ENCODE peak calls at places on chromosomes 4 and X, in five cellular contexts. One of them, this sample, is unnamed.

GRCh38 chr4:76058888-76059426 is 15.6 kb upstream of the ART3 start:
- DNase-seq in stimulated activated CD4-positive, alpha-beta T cell treated with anti-CD3 and anti-CD28 coated beads, Interleukin-4, amount 100 ng/mL, for 24 hours: no peak
- DNase-seq in cardiac fibroblast: no peak
- DNase-seq in Karpas-422: no peak
- DNase-seq in stimulated activated naive CD8-positive, alpha-beta T cell treated with anti-CD3 and anti-CD28 coated beads, Interleukin-15, Interleukin-2, amounts not matched to agents 100 U/mL and 50 U/mL, for 24 hours: no peak
- DNase-seq in this sample: no peak

GRCh38 chr4:17577660-17578481 is 873 bp downstream of the LAP3 start:
- DNase-seq in stimulated activated naive CD8-positive, alpha-beta T cell treated with anti-CD3 and anti-CD28 coated beads, Interleukin-15, Interleukin-2, amounts not matched to agents 100 U/mL and 50 U/mL, for 24 hours: peak
- DNase-seq in cardiac fibroblast: peak
- DNase-seq in stimulated activated CD4-positive, alpha-beta T cell treated with anti-CD3 and anti-CD28 coated beads, Interleukin-4, amount 100 ng/mL, for 24 hours: peak
- DNase-seq in Karpas-422: peak
- DNase-seq in this sample: peak

GRCh38 chrX:22542641-22543040 is 269.9 kb downstream of the CBLL2 start:
- DNase-seq in stimulated activated naive CD8-positive, alpha-beta T cell treated with anti-CD3 and anti-CD28 coated beads, Interleukin-15, Interleukin-2, amounts not matched to agents 100 U/mL and 50 U/mL, for 24 hours: no peak
- DNase-seq in cardiac fibroblast: no peak
- DNase-seq in Karpas-422: no peak
- DNase-seq in stimulated activated CD4-positive, alpha-beta T cell treated with anti-CD3 and anti-CD28 coated beads, Interleukin-4, amount 100 ng/mL, for 24 hours: no peak
- DNase-seq in this sample: no peak

GRCh38 chr4:140703463-140703862 is 52.7 kb downstream of the TBC1D9 start:
- DNase-seq in Karpas-422: no peak
- DNase-seq in cardiac fibroblast: peak
- DNase-seq in stimulated activated CD4-positive, alpha-beta T cell treated with anti-CD3 and anti-CD28 coated beads, Interleukin-4, amount 100 ng/mL, for 24 hours: no peak
- DNase-seq in stimulated activated naive CD8-positive, alpha-beta T cell treated with anti-CD3 and anti-CD28 coated beads, Interleukin-15, Interleukin-2, amounts not matched to agents 100 U/mL and 50 U/mL, for 24 hours: no peak
- DNase-seq in this sample: no peak

GRCh38 chr4:186074189-186074588 is 5.2 kb downstream of the TLR3 start:
- DNase-seq in cardiac fibroblast: no peak
- DNase-seq in stimulated activated naive CD8-positive, alpha-beta T cell treated with anti-CD3 and anti-CD28 coated beads, Interleukin-15, Interleukin-2, amounts not matched to agents 100 U/mL and 50 U/mL, for 24 hours: no peak
- DNase-seq in Karpas-422: no peak
- DNase-seq in stimulated activated CD4-positive, alpha-beta T cell treated with anti-CD3 and anti-CD28 coated beads, Interleukin-4, amount 100 ng/mL, for 24 hours: no peak
- DNase-seq in this sample: no peak

GRCh38 chr4:177006331-177006730 is 213.6 kb upstream of the VEGFC start:
- DNase-seq in stimulated activated CD4-positive, alpha-beta T cell treated with anti-CD3 and anti-CD28 coated beads, Interleukin-4, amount 100 ng/mL, for 24 hours: no peak
- DNase-seq in cardiac fibroblast: no peak
- DNase-seq in Karpas-422: no peak
- DNase-seq in stimulated activated naive CD8-positive, alpha-beta T cell treated with anti-CD3 and anti-CD28 coated beads, Interleukin-15, Interleukin-2, amounts not matched to agents 100 U/mL and 50 U/mL, for 24 hours: no peak
- DNase-seq in this sample: no peak

GRCh38 chr4:143287571-143287923 is 49.1 kb upstream of the GAB1 start:
- DNase-seq in stimulated activated naive CD8-positive, alpha-beta T cell treated with anti-CD3 and anti-CD28 coated beads, Interleukin-15, Interleukin-2, amounts not matched to agents 100 U/mL and 50 U/mL, for 24 hours: no peak
- DNase-seq in stimulated activated CD4-positive, alpha-beta T cell treated with anti-CD3 and anti-CD28 coated beads, Interleukin-4, amount 100 ng/mL, for 24 hours: no peak
- DNase-seq in cardiac fibroblast: no peak
- DNase-seq in Karpas-422: no peak
- DNase-seq in this sample: no peak

GRCh38 chrX:30060718-30061117 is 154.6 kb upstream of the MAGEB2 start:
- DNase-seq in Karpas-422: peak
- DNase-seq in stimulated activated CD4-positive, alpha-beta T cell treated with anti-CD3 and anti-CD28 coated beads, Interleukin-4, amount 100 ng/mL, for 24 hours: no peak
- DNase-seq in cardiac fibroblast: peak
- DNase-seq in stimulated activated naive CD8-positive, alpha-beta T cell treated with anti-CD3 and anti-CD28 coated beads, Interleukin-15, Interleukin-2, amounts not matched to agents 100 U/mL and 50 U/mL, for 24 hours: no peak
- DNase-seq in this sample: no peak

GRCh38 chrX:109859673-109860072 is 126.6 kb upstream of the ACSL4 start:
- DNase-seq in stimulated activated naive CD8-positive, alpha-beta T cell treated with anti-CD3 and anti-CD28 coated beads, Interleukin-15, Interleukin-2, amounts not matched to agents 100 U/mL and 50 U/mL, for 24 hours: no peak
- DNase-seq in cardiac fibroblast: no peak
- DNase-seq in stimulated activated CD4-positive, alpha-beta T cell treated with anti-CD3 and anti-CD28 coated beads, Interleukin-4, amount 100 ng/mL, for 24 hours: no peak
- DNase-seq in Karpas-422: no peak
- DNase-seq in this sample: no peak

GRCh38 chrX:49202022-49202421 is 2.0 kb upstream of the SYP start:
- DNase-seq in Karpas-422: no peak
- DNase-seq in stimulated activated CD4-positive, alpha-beta T cell treated with anti-CD3 and anti-CD28 coated beads, Interleukin-4, amount 100 ng/mL, for 24 hours: no peak
- DNase-seq in stimulated activated naive CD8-positive, alpha-beta T cell treated with anti-CD3 and anti-CD28 coated beads, Interleukin-15, Interleukin-2, amounts not matched to agents 100 U/mL and 50 U/mL, for 24 hours: no peak
- DNase-seq in cardiac fibroblast: no peak
- DNase-seq in this sample: no peak

GRCh38 chr4:116702949-116703348 is 382.4 kb downstream of the TRAM1L1 start:
- DNase-seq in Karpas-422: peak
- DNase-seq in cardiac fibroblast: no peak
- DNase-seq in stimulated activated naive CD8-positive, alpha-beta T cell treated with anti-CD3 and anti-CD28 coated beads, Interleukin-15, Interleukin-2, amounts not matched to agents 100 U/mL and 50 U/mL, for 24 hours: no peak
- DNase-seq in stimulated activated CD4-positive, alpha-beta T cell treated with anti-CD3 and anti-CD28 coated beads, Interleukin-4, amount 100 ng/mL, for 24 hours: no peak
- DNase-seq in this sample: no peak

GRCh38 chr4:16195209-16195608 is 31.1 kb downstream of the TAPT1 start:
- DNase-seq in cardiac fibroblast: no peak
- DNase-seq in Karpas-422: no peak
- DNase-seq in stimulated activated CD4-positive, alpha-beta T cell treated with anti-CD3 and anti-CD28 coated beads, Interleukin-4, amount 100 ng/mL, for 24 hours: no peak
- DNase-seq in stimulated activated naive CD8-positive, alpha-beta T cell treated with anti-CD3 and anti-CD28 coated beads, Interleukin-15, Interleukin-2, amounts not matched to agents 100 U/mL and 50 U/mL, for 24 hours: no peak
- DNase-seq in this sample: no peak

GRCh38 chrX:64229145-64229544 is 1.3 kb downstream of the ASB12 start:
- DNase-seq in stimulated activated naive CD8-positive, alpha-beta T cell treated with anti-CD3 and anti-CD28 coated beads, Interleukin-15, Interleukin-2, amounts not matched to agents 100 U/mL and 50 U/mL, for 24 hours: no peak
- DNase-seq in stimulated activated CD4-positive, alpha-beta T cell treated with anti-CD3 and anti-CD28 coated beads, Interleukin-4, amount 100 ng/mL, for 24 hours: no peak
- DNase-seq in Karpas-422: no peak
- DNase-seq in cardiac fibroblast: no peak
- DNase-seq in this sample: no peak

GRCh38 chr4:158758703-158759102 is 10.1 kb upstream of the FNIP2 start:
- DNase-seq in stimulated activated CD4-positive, alpha-beta T cell treated with anti-CD3 and anti-CD28 coated beads, Interleukin-4, amount 100 ng/mL, for 24 hours: no peak
- DNase-seq in stimulated activated naive CD8-positive, alpha-beta T cell treated with anti-CD3 and anti-CD28 coated beads, Interleukin-15, Interleukin-2, amounts not matched to agents 100 U/mL and 50 U/mL, for 24 hours: no peak
- DNase-seq in Karpas-422: no peak
- DNase-seq in cardiac fibroblast: no peak
- DNase-seq in this sample: no peak

GRCh38 chrX:153318811-153319210 is 2.8 kb downstream of the PNMA6F start:
- DNase-seq in stimulated activated CD4-positive, alpha-beta T cell treated with anti-CD3 and anti-CD28 coated beads, Interleukin-4, amount 100 ng/mL, for 24 hours: no peak
- DNase-seq in stimulated activated naive CD8-positive, alpha-beta T cell treated with anti-CD3 and anti-CD28 coated beads, Interleukin-15, Interleukin-2, amounts not matched to agents 100 U/mL and 50 U/mL, for 24 hours: no peak
- DNase-seq in cardiac fibroblast: no peak
- DNase-seq in Karpas-422: no peak
- DNase-seq in this sample: no peak

GRCh38 chr4:17163156-17163555 is 264.7 kb upstream of the LDB2 start:
- DNase-seq in stimulated activated naive CD8-positive, alpha-beta T cell treated with anti-CD3 and anti-CD28 coated beads, Interleukin-15, Interleukin-2, amounts not matched to agents 100 U/mL and 50 U/mL, for 24 hours: no peak
- DNase-seq in Karpas-422: no peak
- DNase-seq in stimulated activated CD4-positive, alpha-beta T cell treated with anti-CD3 and anti-CD28 coated beads, Interleukin-4, amount 100 ng/mL, for 24 hours: no peak
- DNase-seq in cardiac fibroblast: no peak
- DNase-seq in this sample: no peak

GRCh38 chrX:154409222-154409871 is at the start of gene DNASE1L1:
- DNase-seq in stimulated activated CD4-positive, alpha-beta T cell treated with anti-CD3 and anti-CD28 coated beads, Interleukin-4, amount 100 ng/mL, for 24 hours: no peak
- DNase-seq in cardiac fibroblast: peak
- DNase-seq in Karpas-422: no peak
- DNase-seq in stimulated activated naive CD8-positive, alpha-beta T cell treated with anti-CD3 and anti-CD28 coated beads, Interleukin-15, Interleukin-2, amounts not matched to agents 100 U/mL and 50 U/mL, for 24 hours: peak
- DNase-seq in this sample: no peak

GRCh38 chr4:96093057-96093456 is 253.2 kb downstream of the PDHA2 start:
- DNase-seq in Karpas-422: no peak
- DNase-seq in stimulated activated CD4-positive, alpha-beta T cell treated with anti-CD3 and anti-CD28 coated beads, Interleukin-4, amount 100 ng/mL, for 24 hours: no peak
- DNase-seq in stimulated activated naive CD8-positive, alpha-beta T cell treated with anti-CD3 and anti-CD28 coated beads, Interleukin-15, Interleukin-2, amounts not matched to agents 100 U/mL and 50 U/mL, for 24 hours: no peak
- DNase-seq in cardiac fibroblast: peak
- DNase-seq in this sample: no peak

GRCh38 chr4:57426779-57427395 is 316.7 kb upstream of the IGFBP7 start:
- DNase-seq in Karpas-422: peak
- DNase-seq in stimulated activated CD4-positive, alpha-beta T cell treated with anti-CD3 and anti-CD28 coated beads, Interleukin-4, amount 100 ng/mL, for 24 hours: peak
- DNase-seq in cardiac fibroblast: peak
- DNase-seq in stimulated activated naive CD8-positive, alpha-beta T cell treated with anti-CD3 and anti-CD28 coated beads, Interleukin-15, Interleukin-2, amounts not matched to agents 100 U/mL and 50 U/mL, for 24 hours: peak
- DNase-seq in this sample: peak

GRCh38 chr4:55866973-55867574 is 13.6 kb downstream of the EXOC1 start:
- DNase-seq in stimulated activated naive CD8-positive, alpha-beta T cell treated with anti-CD3 and anti-CD28 coated beads, Interleukin-15, Interleukin-2, amounts not matched to agents 100 U/mL and 50 U/mL, for 24 hours: no peak
- DNase-seq in stimulated activated CD4-positive, alpha-beta T cell treated with anti-CD3 and anti-CD28 coated beads, Interleukin-4, amount 100 ng/mL, for 24 hours: peak
- DNase-seq in cardiac fibroblast: peak
- DNase-seq in Karpas-422: peak
- DNase-seq in this sample: peak

GRCh38 chrX:77979870-77980269 is 10.4 kb upstream of the PGAM4 start:
- DNase-seq in Karpas-422: no peak
- DNase-seq in stimulated activated naive CD8-positive, alpha-beta T cell treated with anti-CD3 and anti-CD28 coated beads, Interleukin-15, Interleukin-2, amounts not matched to agents 100 U/mL and 50 U/mL, for 24 hours: no peak
- DNase-seq in cardiac fibroblast: no peak
- DNase-seq in stimulated activated CD4-positive, alpha-beta T cell treated with anti-CD3 and anti-CD28 coated beads, Interleukin-4, amount 100 ng/mL, for 24 hours: no peak
- DNase-seq in this sample: no peak